ENCODE peak calls at places on chromosome 1, in eight cellular contexts. E is psoas muscle, A is BE2C, Z is astrocyte of the cerebellum, B is astrocyte of the spinal cord, S is BJ, Y is foreskin fibroblast, Q is prostate gland. H is an unnamed sample.

GRCh38 chr1:59043796-59044195 is 253.1 kb upstream of the FGGY start:
- DNase-seq in S (peak; percentile 86), B (peak; percentile 55), A (no peak), Q (peak; percentile 49), E (peak; percentile 92), Z (no peak), Y (peak; percentile 99), H (peak; percentile 21)

GRCh38 chr1:117615474-117615873 is 9.6 kb downstream of the TENT5C start:
- DNase-seq in Y (no peak), Z (no peak), Q (no peak), S (no peak), B (no peak), E (no peak), A (no peak), H (no peak)

GRCh38 chr1:99607590-99607989 is 38.3 kb upstream of the PALMD start:
- DNase-seq in B (no peak), A (no peak), S (no peak), E (no peak), Y (no peak), Z (no peak), Q (no peak), H (no peak)

GRCh38 chr1:173024543-173024942 is 26.2 kb downstream of the TNFSF18 start:
- DNase-seq in A (no peak), E (no peak), Y (no peak), B (no peak), Q (no peak), S (no peak), Z (no peak), H (no peak)

GRCh38 chr1:232528472-232529089 is 101.4 kb downstream of the SIPA1L2 start:
- DNase-seq in S (no peak), Q (no peak), E (no peak), Z (no peak), Y (no peak), B (no peak), A (no peak), H (no peak)

GRCh38 chr1:43530483-43531452 is at the start of gene PTPRF:
- DNase-seq in A (peak; percentile 60), E (no peak), Z (no peak), Q (peak; percentile 77), Y (peak; percentile 60), B (no peak), S (no peak), H (no peak)

GRCh38 chr1:61757945-61758344 is 15.7 kb downstream of the PATJ start:
- DNase-seq in Q (no peak), A (no peak), E (no peak), Y (peak; percentile 8), Z (no peak), S (no peak), B (no peak), H (no peak)

GRCh38 chr1:171664976-171665375 is 12.5 kb upstream of the MYOC start:
- DNase-seq in Y (no peak), E (no peak), B (no peak), Z (no peak), A (no peak), Q (no peak), S (no peak), H (peak; percentile 38)

GRCh38 chr1:222618880-222619321 is 1.0 kb downstream of the MIA3 start:
- DNase-seq in B (peak; percentile 38), Y (peak; percentile 13), S (no peak), Q (no peak), A (peak; percentile 40), E (no peak), Z (no peak), H (no peak)

GRCh38 chr1:85049735-85050166 is 1.5 kb upstream of the MCOLN3 start:
- DNase-seq in B (no peak), E (no peak), A (no peak), Z (no peak), Y (no peak), Q (no peak), S (no peak), H (no peak)

GRCh38 chr1:116820362-116820761 is 66.1 kb downstream of the CD2 start:
- DNase-seq in Z (peak; percentile 99), Y (peak; percentile 16), A (no peak), S (peak; percentile 20), Q (no peak), E (no peak), B (peak; percentile 97), H (peak; percentile 33)

GRCh38 chr1:76494807-76495206 is 372.5 kb upstream of the ST6GALNAC5 start:
- DNase-seq in Y (peak; percentile 1), B (no peak), E (no peak), Z (no peak), Q (no peak), S (no peak), A (no peak), H (no peak)

GRCh38 chr1:224513787-224514209 is 79.2 kb upstream of the WDR26 start:
- DNase-seq in A (peak; percentile 90), Z (peak; percentile 55), Y (peak; percentile 75), Q (peak; percentile 77), E (peak; percentile 91), S (no peak), B (peak; percentile 79), H (no peak)

DNA sequence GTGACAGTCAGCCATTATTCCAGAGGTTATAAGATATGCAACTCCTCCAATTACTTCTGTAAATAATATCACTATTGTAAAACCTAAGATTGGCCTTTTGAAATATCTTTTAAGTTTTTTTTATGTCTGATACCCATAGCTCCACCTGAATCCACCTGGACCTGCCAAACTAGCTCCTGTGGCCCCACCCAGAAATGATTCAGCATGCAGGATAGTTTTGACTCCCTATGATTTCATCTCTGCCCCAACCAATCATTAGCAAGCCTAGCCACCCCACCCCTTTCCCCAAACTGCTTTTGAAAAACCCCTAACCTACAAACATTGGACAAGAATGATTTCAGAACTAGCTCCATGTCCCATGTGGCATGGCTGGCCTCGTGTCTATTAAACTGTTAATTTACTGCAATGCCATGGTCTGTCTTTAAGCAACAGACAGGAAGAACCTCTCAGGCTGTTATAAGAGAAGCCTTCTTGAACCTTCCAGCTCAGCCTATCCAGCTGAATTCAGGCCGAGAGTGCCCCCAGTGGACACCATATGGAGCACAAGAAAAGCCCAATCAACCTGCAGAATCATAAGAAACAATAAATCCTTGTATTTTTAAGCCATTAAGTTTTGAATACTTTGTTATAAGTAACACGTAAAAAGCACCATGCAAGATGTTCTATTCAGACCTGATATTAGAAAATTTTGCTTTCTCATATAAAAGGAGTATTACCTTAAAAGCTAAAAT is 263.0 kb upstream of the ZRANB2 start:
- DNase-seq in Q (no peak), A (no peak), E (no peak), B (no peak), S (no peak), Y (no peak), Z (no peak), H (no peak)
- TF ChIP-seq CTCF in Q (no peak), A (peak; percentile 20), E (no peak), B (peak; percentile 9), S (peak; percentile 12), Y (no peak), Z (no peak), H (peak; percentile 30)

GRCh38 chr1:179195374-179195773 is 34.1 kb downstream of the ABL2 start:
- DNase-seq in B (no peak), Z (no peak), S (no peak), Q (no peak), Y (no peak), A (no peak), E (no peak), H (no peak)

GRCh38 chr1:179197690-179198297 is 31.7 kb downstream of the ABL2 start:
- DNase-seq in Q (no peak), Y (no peak), E (no peak), B (no peak), S (no peak), Z (no peak), A (no peak), H (no peak)

GRCh38 chr1:179190861-179191260 is 38.6 kb downstream of the ABL2 start:
- DNase-seq in Y (no peak), Q (no peak), E (no peak), Z (no peak), S (no peak), A (no peak), B (peak; percentile 38), H (no peak)

DNA sequence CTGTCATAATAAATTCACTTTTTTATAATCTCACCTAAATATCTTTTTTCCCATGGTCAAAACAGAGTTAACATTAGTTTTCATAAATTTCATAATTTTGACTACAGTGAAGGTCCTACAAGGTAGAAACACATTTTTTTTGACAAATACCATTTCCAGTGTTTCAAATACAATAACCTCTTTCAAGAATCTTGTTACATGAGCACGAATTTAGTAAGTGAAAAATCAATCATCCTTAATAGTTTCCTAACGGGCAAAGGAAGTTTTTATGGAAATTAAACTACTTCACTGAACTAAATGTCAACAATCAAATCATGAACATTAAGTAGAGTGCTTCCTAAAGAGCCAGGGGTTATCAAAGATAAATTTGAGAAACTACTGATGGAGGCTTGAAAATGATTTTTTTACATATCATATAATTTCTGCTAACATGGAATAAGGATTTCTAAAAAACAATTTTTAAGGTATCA is 35.4 kb downstream of the ABL2 start:
- DNase-seq in E (no peak), S (no peak), A (no peak), Q (no peak), Y (no peak), B (no peak), Z (no peak), H (no peak)
- TF ChIP-seq CTCF in E (no peak), S (no peak), A (no peak), Q (no peak), Y (no peak), B (no peak), Z (no peak), H (no peak)

GRCh38 chr1:32659581-32659980 is 8.6 kb downstream of the RBBP4 start:
- DNase-seq in S (no peak), Y (no peak), E (no peak), Z (no peak), Q (no peak), A (no peak), B (no peak), H (no peak)
- TF ChIP-seq CTCF in S (no peak), Y (no peak), E (no peak), Z (no peak), Q (no peak), A (no peak), B (no peak), H (no peak)

GRCh38 chr1:119452085-119452484 is 37.1 kb downstream of the HSD3B2 start:
- DNase-seq in Y (no peak), S (no peak), Z (no peak), A (no peak), E (no peak), B (no peak), Q (no peak), H (no peak)

GRCh38 chr1:119447344-119447743 is 32.4 kb downstream of the HSD3B2 start:
- DNase-seq in E (no peak), B (no peak), S (no peak), Y (no peak), A (no peak), Q (no peak), Z (no peak), H (no peak)

GRCh38 chr1:119449964-119450363 is 35.0 kb downstream of the HSD3B2 start:
- DNase-seq in A (no peak), Z (no peak), S (no peak), E (no peak), Y (no peak), B (no peak), Q (no peak), H (no peak)

GRCh38 chr1:119451158-119451557 is 36.2 kb downstream of the HSD3B2 start:
- DNase-seq in Q (no peak), A (no peak), S (no peak), Y (no peak), Z (no peak), E (no peak), B (no peak), H (no peak)

DNA sequence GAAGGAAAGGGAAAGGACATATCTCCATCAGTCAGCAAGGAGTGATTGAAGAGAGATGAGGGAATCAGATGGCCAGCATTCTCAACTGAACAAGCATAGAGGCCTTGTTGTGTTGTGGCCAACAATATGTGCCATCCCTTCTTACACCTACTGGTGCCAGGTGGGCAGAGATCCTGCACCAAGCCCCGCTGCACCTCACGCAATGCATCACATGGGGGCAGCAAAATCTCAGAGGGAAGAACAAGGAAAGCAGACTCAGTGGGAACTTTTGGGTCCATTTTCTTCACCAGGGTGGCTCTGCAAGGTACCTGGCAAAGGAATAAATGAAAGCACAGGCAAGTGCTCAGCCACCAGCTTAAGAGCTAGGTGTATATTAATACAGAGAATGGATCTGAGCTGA is 33.2 kb downstream of the HSD3B2 start:
- DNase-seq in Y (no peak), E (no peak), B (no peak), Q (no peak), A (no peak), Z (no peak), S (no peak), H (no peak)
- TF ChIP-seq CTCF in Y (no peak), E (no peak), B (peak; percentile 10), Q (no peak), A (no peak), Z (peak; percentile 24), S (no peak), H (peak; percentile 15)